ENCODE peak calls at places on chromosomes 6 and 20, in seven cellular contexts. U is G401; Z is CD8-positive, alpha-beta memory T cell; Q is BJ; O is EL; J is activated T-cell treated with anti-CD3 and anti-CD28 coated beads for 4 hours; X is ureter. C is an unnamed sample.

GRCh38 chr6:56087421-56087820 is 160.0 kb downstream of the COL21A1 start:
- DNase-seq in X (no peak), J (no peak), U (no peak), Q (no peak), O (no peak), Z (no peak), C (no peak)

GRCh38 chr6:136173519-136174507 is 76.3 kb downstream of the MTFR2 start:
- DNase-seq in Q (no peak), U (no peak), Z (no peak), X (peak; percentile 50), O (no peak), J (no peak), C (no peak)

GRCh38 chr6:101445527-101445926 is 52.0 kb downstream of the GRIK2 start:
- DNase-seq in U (peak; percentile 57), Z (no peak), X (no peak), O (peak; percentile 55), Q (peak; percentile 83), J (no peak), C (no peak)

GRCh38 chr6:116561377-116562018 is 7.9 kb downstream of the CALHM4 start:
- DNase-seq in J (peak; percentile 60), O (peak; percentile 74), Q (no peak), U (peak; percentile 79), Z (peak; percentile 57), X (peak; percentile 78), C (peak; percentile 40)

GRCh38 chr6:149852180-149852579 is 12.0 kb downstream of the LRP11 start:
- DNase-seq in U (no peak), Q (no peak), O (peak; percentile 63), Z (no peak), J (no peak), X (no peak), C (no peak)

GRCh38 chr6:51927450-51927849 is 160.0 kb downstream of the PKHD1 start:
- DNase-seq in J (no peak), O (no peak), U (no peak), Q (no peak), Z (no peak), X (no peak), C (no peak)

GRCh38 chr6:40907198-40907701 is 131.8 kb downstream of the UNC5CL start:
- DNase-seq in Z (no peak), X (no peak), Q (no peak), O (peak; percentile 78), U (peak; percentile 50), J (no peak), C (peak; percentile 86)

GRCh38 chr6:135731116-135731515 is 120.4 kb upstream of the PDE7B start:
- DNase-seq in J (no peak), Q (no peak), U (no peak), Z (no peak), X (no peak), O (no peak), C (no peak)

GRCh38 chr20:6768228-6769185 is 1.0 kb downstream of the BMP2 start:
- DNase-seq in X (peak; percentile 54), O (no peak), U (no peak), Q (no peak), J (no peak), Z (no peak), C (peak; percentile 34)

GRCh38 chr20:50248104-50248631 is 57.5 kb downstream of the CEBPB start:
- DNase-seq in Z (no peak), U (no peak), X (no peak), J (no peak), Q (no peak), O (peak; percentile 66), C (peak; percentile 48)

GRCh38 chr20:39878809-39879208 is 810.2 kb downstream of the MAFB start:
- DNase-seq in Z (no peak), Q (no peak), J (no peak), U (no peak), X (no peak), O (no peak), C (peak; percentile 49)

GRCh38 chr20:37727247-37727956 is 33.6 kb downstream of the CTNNBL1 start:
- DNase-seq in Q (no peak), O (peak; percentile 8), Z (no peak), J (no peak), U (peak; percentile 56), X (no peak), C (no peak)

GRCh38 chr20:14757728-14758127 is 420.3 kb upstream of the FLRT3 start:
- DNase-seq in Q (no peak), U (no peak), O (no peak), J (no peak), X (no peak), Z (no peak), C (no peak)

GRCh38 chr6:19830171-19830570 is 7.0 kb upstream of the ID4 start:
- DNase-seq in Z (no peak), Q (no peak), J (no peak), X (no peak), O (no peak), U (no peak), C (no peak)

GRCh38 chr6:76448109-76448508 is 375.6 kb upstream of the IMPG1 start:
- DNase-seq in Z (no peak), O (no peak), J (no peak), X (no peak), Q (no peak), U (no peak), C (no peak)

GRCh38 chr20:3857405-3857804 is 10.8 kb downstream of the MAVS start:
- DNase-seq in Z (no peak), J (no peak), Q (no peak), X (no peak), U (peak; percentile 58), O (no peak), C (no peak)

GRCh38 chr6:131643262-131643631 is 6.1 kb downstream of the ENPP3 start:
- DNase-seq in X (no peak), O (no peak), Z (no peak), Q (no peak), U (peak; percentile 12), J (no peak), C (no peak)

GRCh38 chr20:35326021-35326731 is 34.0 kb upstream of the FAM83C start:
- DNase-seq in U (no peak), X (no peak), J (no peak), O (no peak), Q (no peak), Z (no peak), C (no peak)

GRCh38 chr6:39048481-39049399 is at the start of gene GLP1R:
- DNase-seq in Z (no peak), O (no peak), U (no peak), X (no peak), J (no peak), Q (no peak), C (no peak)

GRCh38 chr6:158131926-158132325 is 36.1 kb downstream of the SERAC1 start:
- DNase-seq in Z (no peak), Q (no peak), U (peak; percentile 6), J (no peak), X (no peak), O (peak; percentile 38), C (peak; percentile 39)

GRCh38 chr6:71406871-71407860 is 118.6 kb downstream of the OGFRL1 start:
- DNase-seq in Z (no peak), O (peak; percentile 36), J (no peak), U (no peak), X (no peak), Q (no peak), C (no peak)

GRCh38 chr20:62170536-62170935 is 12.3 kb upstream of the MTG2 start:
- DNase-seq in Z (no peak), U (no peak), X (no peak), Q (no peak), J (no peak), O (no peak), C (no peak)

GRCh38 chr6:137233561-137234504 is 14.6 kb upstream of the IFNGR1 start:
- DNase-seq in Q (peak; percentile 93), X (no peak), U (no peak), O (peak; percentile 87), J (no peak), Z (no peak), C (peak; percentile 40)

GRCh38 chr6:107192739-107193296 is 77.5 kb upstream of the BEND3 start:
- DNase-seq in Z (no peak), O (no peak), Q (no peak), U (no peak), X (no peak), J (no peak), C (no peak)

GRCh38 chr6:97009781-97010492 is 85.4 kb downstream of the KLHL32 start:
- DNase-seq in O (no peak), Z (no peak), Q (no peak), U (no peak), X (no peak), J (no peak), C (no peak)

GRCh38 chr6:98041921-98042320 is 758.9 kb upstream of the MMS22L start:
- DNase-seq in U (no peak), J (no peak), O (no peak), Q (no peak), Z (no peak), X (no peak), C (no peak)

GRCh38 chr6:43627008-43627825 is 1.8 kb downstream of the GTPBP2 start:
- DNase-seq in O (peak; percentile 98), Z (no peak), U (peak; percentile 75), X (peak; percentile 87), J (no peak), Q (peak; percentile 83), C (peak; percentile 85)

GRCh38 chr6:130933712-130934200 is 106.5 kb downstream of the SMLR1 start:
- DNase-seq in U (no peak), X (peak; percentile 46), Q (no peak), Z (no peak), O (peak; percentile 34), J (no peak), C (no peak)

C was measured in RWPE1.